ENCODE peak calls at places on chromosomes 2 and 18, in four cellular contexts. I is activated T-cell treated with anti-CD3 and anti-CD28 coated beads, Interleukin-2, amount 50 U/mL, for 72 hours; R is GM10248; Y is cardiac muscle cell. E is an unnamed sample.

GRCh38 chr2:88254437-88255081 is 84.4 kb downstream of the THNSL2 start:
- DNase-seq in Y (no peak), I (no peak), R (no peak), E (no peak)

GRCh38 chr2:196205891-196206408 is 34.6 kb upstream of the STK17B start:
- DNase-seq in Y (peak), I (no peak), R (no peak), E (no peak)

GRCh38 chr2:163441603-163442002 is 294.2 kb downstream of the FIGN start:
- DNase-seq in Y (no peak), I (no peak), R (no peak), E (no peak)

GRCh38 chr2:193141-193552 is 70.7 kb downstream of the SH3YL1 start:
- DNase-seq in I (no peak), R (no peak), Y (no peak), E (no peak)

GRCh38 chr2:220241423-220241822 is 614.0 kb downstream of the SLC4A3 start:
- DNase-seq in R (no peak), Y (peak), I (no peak), E (no peak)

GRCh38 chr2:108641766-108642165 is 77.5 kb upstream of the RANBP2 start:
- DNase-seq in Y (no peak), R (no peak), I (no peak), E (no peak)

GRCh38 chr18:49681387-49681786 is 119.5 kb downstream of the LIPG start:
- DNase-seq in Y (no peak), R (no peak), I (no peak), E (no peak)

GRCh38 chr18:24499814-24500601 is 39.6 kb downstream of the HRH4 start:
- DNase-seq in R (no peak), Y (peak), I (no peak), E (no peak)

GRCh38 chr18:23266717-23267446 is 131.6 kb downstream of the CABLES1 start:
- DNase-seq in Y (no peak), R (peak), I (no peak), E (no peak)

GRCh38 chr2:174338626-174339570 is 4.1 kb downstream of the SP9 start:
- DNase-seq in R (no peak), Y (no peak), I (no peak), E (no peak)

GRCh38 chr2:134070281-134070731 is 183.6 kb upstream of the MGAT5 start:
- DNase-seq in Y (no peak), I (no peak), R (no peak), E (no peak)

GRCh38 chr2:68368657-68369339 is 3.7 kb downstream of the PLEK start:
- DNase-seq in I (no peak), R (no peak), Y (peak), E (no peak)

GRCh38 chr2:144510206-144510991 is 9.5 kb downstream of the ZEB2 start:
- DNase-seq in I (peak), Y (no peak), R (no peak), E (no peak)

GRCh38 chr2:215950009-215950408 is 63.3 kb downstream of the MREG start:
- DNase-seq in R (peak), I (no peak), Y (peak), E (no peak)

GRCh38 chr2:167264380-167264779 is 376.1 kb downstream of the XIRP2 start:
- DNase-seq in Y (peak), R (no peak), I (no peak), E (no peak)

GRCh38 chr18:34297287-34297686 is 72.6 kb upstream of the NOL4 start:
- DNase-seq in Y (no peak), R (no peak), I (no peak), E (no peak)

GRCh38 chr18:28063181-28063790 is 113.6 kb downstream of the CDH2 start:
- DNase-seq in I (no peak), R (no peak), Y (peak), E (no peak)

GRCh38 chr18:14930076-14930475 is 182.1 kb downstream of the ANKRD30B start:
- DNase-seq in R (no peak), I (no peak), Y (no peak), E (no peak)